ENCODE peak calls at places on chromosomes 6 and 20, in seven cellular contexts. K is spleen, Y is A549, J is ascending aorta, V is GM13976, W is adrenal gland, B is endothelial cell of umbilical vein. F is an unnamed sample.

GRCh38 chr20:1341561-1342265 is 12.8 kb upstream of the SDCBP2 start:
- DNase-seq in K (peak; percentile 8), Y (no peak), J (no peak), V (no peak), W (peak; percentile 32), B (peak; percentile 66), F (no peak)

GRCh38 chr6:125507987-125508655 is 206.4 kb upstream of the HDDC2 start:
- DNase-seq in K (no peak), Y (no peak), J (no peak), V (no peak), W (peak; percentile 22), B (peak; percentile 6), F (no peak)

GRCh38 chr20:39861381-39861780 is 827.7 kb downstream of the MAFB start:
- DNase-seq in K (no peak), Y (no peak), J (no peak), V (no peak), W (peak; percentile 31), B (no peak), F (no peak)

GRCh38 chr6:119739776-119740175 is 390.2 kb upstream of the MAN1A1 start:
- DNase-seq in K (no peak), Y (no peak), J (no peak), V (no peak), W (no peak), B (no peak), F (no peak)

GRCh38 chr20:61092199-61092598 is 159.9 kb upstream of the CDH4 start:
- DNase-seq in K (no peak), Y (no peak), J (no peak), V (no peak), W (no peak), B (no peak), F (no peak)

GRCh38 chr6:54646069-54646468 is 200.5 kb upstream of the FAM83B start:
- DNase-seq in K (no peak), Y (no peak), J (no peak), V (no peak), W (no peak), B (no peak), F (no peak)

GRCh38 chr20:40524071-40524470 is 165.0 kb downstream of the MAFB start:
- DNase-seq in K (no peak), Y (no peak), J (no peak), V (no peak), W (no peak), B (no peak), F (no peak)

GRCh38 chr6:3551716-3552511 is 95.1 kb upstream of the SLC22A23 start:
- DNase-seq in K (no peak), Y (no peak), J (no peak), V (no peak), W (no peak), B (no peak), F (no peak)

GRCh38 chr6:156508923-156509322 is 268.3 kb upstream of the ARID1B start:
- DNase-seq in K (no peak), Y (no peak), J (no peak), V (no peak), W (no peak), B (no peak), F (no peak)

GRCh38 chr6:163457637-163458561 is 43.4 kb downstream of the QKI start:
- DNase-seq in K (no peak), Y (peak; percentile 42), J (peak; percentile 65), V (no peak), W (peak; percentile 60), B (peak; percentile 58), F (no peak)

GRCh38 chr6:16901777-16902176 is 140.5 kb upstream of the ATXN1 start:
- DNase-seq in K (no peak), Y (no peak), J (peak; percentile 66), V (no peak), W (peak; percentile 84), B (peak; percentile 40), F (no peak)

GRCh38 chr6:149045404-149045803 is 272.1 kb upstream of the TAB2 start:
- DNase-seq in K (no peak), Y (no peak), J (no peak), V (no peak), W (no peak), B (no peak), F (no peak)

GRCh38 chr6:85864453-85865401 is 222.0 kb upstream of the SYNCRIP start:
- DNase-seq in K (no peak), Y (no peak), J (no peak), V (no peak), W (peak; percentile 47), B (peak; percentile 42), F (no peak)

GRCh38 chr6:170031684-170032121 is 259.2 kb downstream of the DLL1 start:
- DNase-seq in K (peak; percentile 65), Y (no peak), J (peak; percentile 51), V (no peak), W (no peak), B (no peak), F (no peak)

GRCh38 chr6:138663892-138664291 is 109.7 kb upstream of the CCDC28A start:
- DNase-seq in K (no peak), Y (no peak), J (no peak), V (no peak), W (no peak), B (no peak), F (no peak)

GRCh38 chr20:37749620-37750403 is 56.0 kb downstream of the CTNNBL1 start:
- DNase-seq in K (no peak), Y (no peak), J (no peak), V (no peak), W (no peak), B (no peak), F (no peak)

GRCh38 chr20:45082468-45082867 is 18.5 kb downstream of the KCNS1 start:
- DNase-seq in K (no peak), Y (no peak), J (no peak), V (no peak), W (no peak), B (no peak), F (no peak)

GRCh38 chr20:15594296-15594695 is 979.0 kb downstream of the KIF16B start:
- DNase-seq in K (no peak), Y (peak; percentile 7), J (no peak), V (no peak), W (no peak), B (no peak), F (no peak)

GRCh38 chr6:158109744-158110143 is 58.3 kb downstream of the SERAC1 start:
- DNase-seq in K (no peak), Y (no peak), J (no peak), V (no peak), W (no peak), B (no peak), F (no peak)

GRCh38 chr6:54525731-54526130 is 217.5 kb downstream of the TINAG start:
- DNase-seq in K (no peak), Y (no peak), J (no peak), V (no peak), W (no peak), B (no peak), F (no peak)

GRCh38 chr6:2862712-2863174 is 21.1 kb upstream of the SERPINB1 start:
- DNase-seq in K (no peak), Y (no peak), J (no peak), V (peak; percentile 59), W (no peak), B (no peak), F (peak; percentile 75)

DNA sequence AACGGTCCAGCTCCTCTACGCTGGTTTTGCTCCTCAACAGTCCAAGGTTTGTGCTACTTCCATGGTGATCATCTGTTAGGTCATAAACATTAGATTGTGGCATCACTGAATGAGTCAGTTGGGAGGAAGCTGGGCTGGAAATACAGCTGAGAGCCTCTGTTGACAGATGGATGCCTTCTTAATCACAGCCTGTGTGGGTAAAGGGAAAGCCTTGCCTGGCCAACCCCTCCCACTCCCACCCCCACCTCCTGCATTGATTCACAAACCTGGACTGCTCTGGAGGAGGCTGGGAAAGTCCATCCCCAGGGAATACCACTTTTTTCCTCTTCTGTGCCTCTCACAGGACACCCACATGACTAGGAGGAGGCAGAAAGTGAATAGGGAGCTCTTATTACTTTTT is 180.6 kb upstream of the CCN2 start:
- DNase-seq in K (no peak), Y (peak; percentile 83), J (peak; percentile 93), V (no peak), W (no peak), B (peak; percentile 99), F (peak; percentile 5)
- TF ChIP-seq CTCF in K (no peak), Y (no peak), J (no peak), V (no peak), W (no peak), B (no peak), F (no peak)

DNA sequence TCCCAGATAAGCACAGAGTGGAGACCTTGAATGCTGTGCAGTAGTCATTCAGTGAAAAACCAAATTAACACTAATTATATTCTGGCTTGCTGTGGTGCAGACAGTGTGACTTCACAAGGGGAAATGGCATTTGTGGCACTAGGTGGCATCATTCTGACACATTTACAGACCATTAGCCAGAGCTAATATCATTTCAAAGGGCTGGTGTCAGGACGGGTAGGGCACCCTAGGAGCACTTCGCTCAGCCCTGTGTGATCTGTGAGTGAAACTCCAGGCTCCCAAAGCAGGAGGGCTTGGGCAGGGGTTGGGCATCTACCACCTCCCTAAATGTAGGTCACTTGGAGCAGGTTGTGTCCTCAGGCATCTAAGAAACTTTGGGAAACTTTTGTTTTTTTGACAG is 555.8 kb downstream of the PKHD1 start:
- DNase-seq in K (no peak), Y (no peak), J (no peak), V (no peak), W (no peak), B (no peak), F (no peak)
- TF ChIP-seq CTCF in K (no peak), Y (no peak), J (no peak), V (no peak), W (no peak), B (no peak), F (no peak)

DNA sequence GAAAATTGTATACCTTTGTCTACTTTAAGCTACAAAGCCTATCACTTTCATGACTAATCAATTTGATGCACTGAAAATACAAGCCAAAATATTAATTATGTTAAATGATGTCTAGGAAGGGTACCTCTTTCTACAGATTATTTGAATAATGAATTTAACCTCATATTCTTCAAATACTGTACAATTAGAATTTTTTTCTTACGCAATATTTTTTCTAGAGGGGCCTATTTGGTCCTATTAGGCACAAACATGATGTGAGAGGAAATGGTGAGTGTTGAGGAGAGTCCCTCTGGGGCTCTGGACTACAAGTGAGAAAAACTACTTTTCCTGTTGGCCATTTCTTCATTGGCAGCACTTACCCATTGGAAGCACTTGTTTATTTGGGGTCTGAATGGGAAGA is 5.4 kb downstream of the DCDC2 start:
- DNase-seq in K (no peak), Y (no peak), J (no peak), V (no peak), W (no peak), B (no peak), F (no peak)
- TF ChIP-seq CTCF in K (no peak), Y (no peak), J (no peak), V (no peak), W (no peak), B (no peak), F (no peak)

DNA sequence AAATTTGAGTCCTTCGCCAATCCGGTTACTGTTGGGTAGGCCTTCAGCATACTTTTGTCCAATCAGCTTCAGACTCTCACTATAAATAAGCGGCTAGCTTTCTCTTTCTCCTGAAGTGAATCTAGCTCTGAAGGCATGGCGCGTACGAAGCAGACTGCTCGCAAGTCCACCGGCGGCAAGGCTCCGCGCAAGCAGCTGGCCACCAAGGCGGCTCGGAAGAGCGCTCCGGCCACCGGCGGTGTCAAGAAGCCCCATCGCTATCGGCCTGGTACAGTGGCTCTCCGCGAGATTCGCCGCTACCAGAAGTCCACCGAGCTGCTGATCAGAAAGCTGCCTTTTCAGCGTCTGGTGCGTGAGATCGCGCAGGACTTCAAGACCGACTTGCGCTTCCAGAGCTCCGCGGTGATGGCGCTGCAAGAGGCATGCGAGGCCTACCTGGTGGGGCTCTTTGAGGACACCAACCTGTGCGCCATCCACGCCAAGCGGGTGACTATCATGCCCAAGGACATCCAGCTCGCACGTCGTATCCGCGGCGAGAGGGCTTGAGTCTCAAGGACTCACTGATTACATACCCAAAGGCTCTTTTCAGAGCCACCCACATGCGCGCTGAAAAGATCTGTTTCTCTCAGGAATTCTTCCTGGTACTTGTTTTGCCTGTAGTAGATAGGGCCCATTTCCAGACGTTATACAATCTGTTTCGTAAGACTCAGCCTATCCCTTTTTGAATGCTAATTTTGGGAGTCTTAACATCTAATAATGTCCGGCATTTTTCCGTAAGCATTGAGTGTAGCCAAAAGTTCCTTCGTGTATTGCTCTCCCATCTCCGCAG is 102.0 kb downstream of the OR2B2 start:
- DNase-seq in K (peak; percentile 93), Y (peak; percentile 95), J (peak; percentile 86), V (peak; percentile 84), W (peak; percentile 81), B (peak; percentile 99), F (peak; percentile 73)
- TF ChIP-seq CTCF in K (no peak), Y (no peak), J (no peak), V (no peak), W (no peak), B (peak; percentile 25), F (no peak)